ENCODE peak calls at places on chromosomes 5 and 9, in eight cellular contexts. W is dermis blood vessel endothelial cell; X is NCI-H2081 treated with DMSO at 0.1 percent for 48 hours; G is lower leg skin; Z is naive thymus-derived CD8-positive, alpha-beta T cell; L is hypothalamus; I is NCI-H1694 treated with DMSO at 0.1 percent for 48 hours; K is T-cell. R is an unnamed sample.

GRCh38 chr5:180396931-180397330 is 43.8 kb upstream of the GFPT2 start:
- DNase-seq in I (no peak), X (no peak), K (no peak), L (no peak), G (no peak), W (no peak), Z (no peak), R (no peak)

GRCh38 chr9:8869812-8870211 is 1070.2 kb upstream of the DMAC1 start:
- DNase-seq in W (no peak), K (no peak), X (no peak), G (no peak), L (no peak), I (no peak), Z (no peak), R (no peak)

GRCh38 chr5:53364098-53364497 is 116.3 kb upstream of the FST start:
- DNase-seq in W (peak), G (no peak), K (no peak), I (no peak), L (no peak), Z (no peak), X (no peak), R (no peak)

GRCh38 chr5:127089206-127089605 is 15.9 kb upstream of the C5orf63 start:
- DNase-seq in L (no peak), K (no peak), X (no peak), Z (no peak), G (no peak), W (no peak), I (no peak), R (no peak)

GRCh38 chr5:9572246-9572645 is 26.4 kb upstream of the SEMA5A start:
- DNase-seq in K (no peak), Z (no peak), G (no peak), L (no peak), X (no peak), W (no peak), I (no peak), R (no peak)

GRCh38 chr5:176700239-176700847 is 53.1 kb downstream of the TSPAN17 start:
- DNase-seq in G (no peak), X (no peak), Z (no peak), K (no peak), I (peak), L (no peak), W (peak), R (peak)

GRCh38 chr5:117833666-117834065 is 1154.7 kb downstream of the DTWD2 start:
- DNase-seq in G (no peak), L (no peak), X (no peak), I (no peak), K (no peak), Z (no peak), W (no peak), R (no peak)

GRCh38 chr9:28031521-28032177 is 458.4 kb upstream of the C9orf72 start:
- DNase-seq in Z (no peak), X (no peak), W (no peak), K (no peak), L (no peak), G (no peak), I (peak), R (no peak)

GRCh38 chr5:124645396-124645795 is 101.0 kb downstream of the ZNF608 start:
- DNase-seq in W (no peak), Z (no peak), L (no peak), I (no peak), X (no peak), K (no peak), G (no peak), R (no peak)

GRCh38 chr5:103601314-103601713 is 38.7 kb upstream of the NUDT12 start:
- DNase-seq in Z (no peak), L (no peak), X (no peak), G (no peak), W (no peak), I (no peak), K (no peak), R (no peak)

GRCh38 chr9:81759680-81760215 is 70.4 kb upstream of the TLE1 start:
- DNase-seq in W (peak), I (no peak), K (no peak), L (no peak), X (no peak), G (no peak), Z (no peak), R (no peak)

GRCh38 chr9:4243113-4243512 is 56.8 kb downstream of the GLIS3 start:
- DNase-seq in L (no peak), K (peak), G (no peak), I (no peak), X (no peak), Z (peak), W (no peak), R (no peak)

GRCh38 chr9:136853596-136854112 is 1.5 kb downstream of the MAMDC4 start:
- DNase-seq in G (no peak), I (no peak), K (no peak), L (no peak), W (no peak), X (no peak), Z (no peak), R (no peak)

GRCh38 chr9:125241863-125242739 is 958 bp upstream of the HSPA5 start:
- DNase-seq in L (peak), K (no peak), X (no peak), Z (no peak), G (peak), I (no peak), W (peak), R (no peak)

GRCh38 chr5:133459474-133460155 is 152.7 kb downstream of the FSTL4 start:
- DNase-seq in I (no peak), W (peak), X (no peak), K (no peak), L (no peak), G (peak), Z (no peak), R (no peak)

GRCh38 chr5:109089191-109089590 is 320.6 kb downstream of the PJA2 start:
- DNase-seq in I (no peak), X (no peak), L (no peak), W (no peak), G (no peak), Z (no peak), K (no peak), R (no peak)

GRCh38 chr5:169050146-169050571 is 250.8 kb downstream of the SLIT3 start:
- DNase-seq in X (no peak), L (no peak), G (no peak), Z (no peak), K (no peak), W (no peak), I (no peak), R (no peak)

GRCh38 chr5:37575541-37576489 is 196.7 kb downstream of the WDR70 start:
- DNase-seq in X (no peak), K (no peak), G (no peak), Z (no peak), I (no peak), W (no peak), L (no peak), R (no peak)

GRCh38 chr5:151456321-151456940 is 9.0 kb downstream of the SLC36A1 start:
- DNase-seq in Z (no peak), X (no peak), I (no peak), L (no peak), W (no peak), G (no peak), K (no peak), R (no peak)

GRCh38 chr5:143019614-143020515 is 249.7 kb downstream of the ARHGAP26 start:
- DNase-seq in W (no peak), Z (no peak), I (peak), L (no peak), G (no peak), K (no peak), X (no peak), R (no peak)

GRCh38 chr5:39517800-39518199 is 93.0 kb upstream of the DAB2 start:
- DNase-seq in K (no peak), I (no peak), L (no peak), Z (no peak), W (peak), X (no peak), G (no peak), R (no peak)

GRCh38 chr5:57298295-57298984 is 124.6 kb downstream of the GPBP1 start:
- DNase-seq in G (peak), K (peak), I (peak), Z (peak), L (no peak), X (peak), W (peak), R (peak)

GRCh38 chr5:169347786-169348185 is 46.8 kb upstream of the SLIT3 start:
- DNase-seq in L (no peak), G (no peak), K (no peak), Z (no peak), I (no peak), W (no peak), X (no peak), R (no peak)

GRCh38 chr5:1641041-1641440 is 117.3 kb upstream of the LPCAT1 start:
- DNase-seq in X (no peak), G (peak), I (no peak), W (no peak), Z (no peak), K (no peak), L (no peak), R (no peak)

GRCh38 chr5:171863928-171864327 is 78.3 kb downstream of the SMIM23 start:
- DNase-seq in G (no peak), W (no peak), K (no peak), L (no peak), Z (no peak), X (no peak), I (no peak), R (no peak)

GRCh38 chr5:117667105-117667504 is 1092.5 kb upstream of the SEMA6A start:
- DNase-seq in I (no peak), X (no peak), Z (no peak), G (no peak), K (no peak), L (no peak), W (no peak), R (no peak)

GRCh38 chr5:160083012-160083436 is 36.2 kb downstream of the PWWP2A start:
- DNase-seq in G (no peak), Z (no peak), W (peak), X (no peak), K (no peak), I (no peak), L (no peak), R (no peak)

GRCh38 chr9:27535701-27536118 is 6.1 kb upstream of the MOB3B start:
- DNase-seq in L (peak), I (peak), X (no peak), G (no peak), W (no peak), K (no peak), Z (no peak), R (no peak)

GRCh38 chr5:124111886-124112285 is 599.9 kb downstream of the CSNK1G3 start:
- DNase-seq in L (no peak), X (no peak), G (no peak), I (no peak), K (no peak), Z (no peak), W (no peak), R (no peak)

R was measured in immature natural killer cell.